ENCODE peak calls at places on chromosomes 5 and 9, in ten cellular contexts. C, I, J, P, M, K, V, A, E and G are unnamed samples.

GRCh38 chr5:64947031-64947430 is 178.3 kb downstream of the CWC27 start:
- DNase-seq in C (no peak), V (no peak), E (no peak), P (no peak), J (no peak), I (peak; percentile 24), A (peak; percentile 37), M (no peak), K (no peak), G (no peak)

GRCh38 chr9:135300346-135301141 is 179.0 kb upstream of the PPP1R26 start:
- DNase-seq in A (no peak), K (no peak), V (no peak), E (no peak), I (no peak), P (no peak), C (no peak), M (no peak), J (no peak), G (no peak)

GRCh38 chr9:129697111-129697955 is 31.9 kb downstream of the PRRX2 start:
- DNase-seq in M (no peak), C (peak; percentile 33), E (no peak), J (no peak), P (no peak), I (no peak), K (peak; percentile 35), V (peak; percentile 44), A (peak; percentile 50), G (peak; percentile 80)

GRCh38 chr5:144017119-144017518 is 153.3 kb downstream of the YIPF5 start:
- DNase-seq in C (no peak), P (no peak), K (no peak), A (no peak), M (no peak), V (no peak), I (no peak), E (no peak), J (no peak), G (no peak)

GRCh38 chr9:78439866-78440830 is 143.2 kb downstream of the PSAT1 start:
- DNase-seq in K (no peak), I (no peak), V (no peak), M (no peak), J (no peak), P (no peak), C (no peak), A (peak; percentile 14), E (no peak), G (no peak)

GRCh38 chr9:33458444-33458843 is 11.1 kb upstream of the AQP3 start:
- DNase-seq in K (no peak), P (peak; percentile 50), C (no peak), I (no peak), J (peak; percentile 67), V (peak; percentile 55), A (peak; percentile 91), M (peak; percentile 52), E (no peak), G (no peak)

GRCh38 chr5:143229896-143230675 is 173.4 kb downstream of the NR3C1 start:
- DNase-seq in A (peak; percentile 61), I (no peak), P (no peak), K (no peak), C (no peak), E (no peak), V (no peak), J (peak; percentile 36), M (no peak), G (no peak)

GRCh38 chr5:80659111-80659510 is 4.3 kb upstream of the DHFR start:
- DNase-seq in P (no peak), I (no peak), V (no peak), M (no peak), E (no peak), K (no peak), A (peak; percentile 12), J (no peak), C (no peak), G (no peak)

GRCh38 chr5:95163079-95163478 is 121.8 kb downstream of the MCTP1 start:
- DNase-seq in V (no peak), P (no peak), A (no peak), M (no peak), J (no peak), E (no peak), K (no peak), C (no peak), I (no peak), G (no peak)

GRCh38 chr9:80664327-80665210 is 1024.8 kb downstream of the TLE1 start:
- DNase-seq in P (no peak), I (no peak), A (peak; percentile 62), K (no peak), E (no peak), C (no peak), V (peak; percentile 10), J (no peak), M (no peak), G (no peak)

GRCh38 chr5:158991391-158991790 is 108.3 kb downstream of the EBF1 start:
- DNase-seq in A (peak; percentile 7), C (no peak), J (no peak), P (no peak), E (no peak), M (no peak), I (no peak), V (no peak), K (no peak), G (no peak)